ENCODE peak calls at places on chromosomes 13 and 19, in four cellular contexts. One of them, this sample, is unnamed.

GRCh38 chr19:48867922-48868195 is 558 bp downstream of the PLEKHA4 start:
- DNase-seq in testis: no peak
- DNase-seq in mucosa of descending colon: no peak
- DNase-seq in upper lobe of right lung: no peak
- DNase-seq in this sample: peak; percentile 6

GRCh38 chr13:102128216-102128800 is 273.5 kb downstream of the FGF14 start:
- DNase-seq in testis: no peak
- DNase-seq in mucosa of descending colon: no peak
- DNase-seq in upper lobe of right lung: no peak
- DNase-seq in this sample: no peak

GRCh38 chr13:31756346-31756745 is 17.0 kb downstream of the RXFP2 start:
- DNase-seq in testis: no peak
- DNase-seq in mucosa of descending colon: no peak
- DNase-seq in upper lobe of right lung: no peak
- DNase-seq in this sample: no peak

GRCh38 chr13:41746259-41746658 is 214.7 kb downstream of the VWA8 start:
- DNase-seq in testis: no peak
- DNase-seq in mucosa of descending colon: no peak
- DNase-seq in upper lobe of right lung: no peak
- DNase-seq in this sample: no peak

GRCh38 chr13:28530729-28531194 is 35.8 kb upstream of the FLT1 start:
- DNase-seq in testis: no peak
- DNase-seq in mucosa of descending colon: no peak
- DNase-seq in upper lobe of right lung: no peak
- DNase-seq in this sample: no peak

GRCh38 chr13:39600766-39601165 is 2.2 kb downstream of the LHFPL6 start:
- DNase-seq in testis: no peak
- DNase-seq in mucosa of descending colon: no peak
- DNase-seq in upper lobe of right lung: no peak
- DNase-seq in this sample: peak; percentile 62

GRCh38 chr19:6433165-6433564 is 398 bp downstream of the SLC25A41 start:
- DNase-seq in testis: no peak
- DNase-seq in mucosa of descending colon: no peak
- DNase-seq in upper lobe of right lung: no peak
- DNase-seq in this sample: no peak

GRCh38 chr13:32309812-32310706 is 5.1 kb downstream of the ZAR1L start:
- DNase-seq in testis: no peak
- DNase-seq in mucosa of descending colon: peak; percentile 31
- DNase-seq in upper lobe of right lung: no peak
- DNase-seq in this sample: peak; percentile 63

GRCh38 chr13:43730642-43731041 is 56.1 kb downstream of the ENOX1 start:
- DNase-seq in testis: no peak
- DNase-seq in mucosa of descending colon: no peak
- DNase-seq in upper lobe of right lung: no peak
- DNase-seq in this sample: no peak

GRCh38 chr19:10289836-10290438 is at the start of gene ICAM5:
- DNase-seq in testis: no peak
- DNase-seq in mucosa of descending colon: no peak
- DNase-seq in upper lobe of right lung: no peak
- DNase-seq in this sample: no peak

GRCh38 chr19:40756502-40757110 is 5.6 kb downstream of the SNRPA start:
- DNase-seq in testis: no peak
- DNase-seq in mucosa of descending colon: no peak
- DNase-seq in upper lobe of right lung: no peak
- DNase-seq in this sample: no peak

GRCh38 chr13:29791997-29792775 is 58.2 kb downstream of the UBL3 start:
- DNase-seq in testis: no peak
- DNase-seq in mucosa of descending colon: no peak
- DNase-seq in upper lobe of right lung: no peak
- DNase-seq in this sample: no peak

GRCh38 chr13:49308104-49308875 is 60.6 kb downstream of the CDADC1 start:
- DNase-seq in testis: peak; percentile 91
- DNase-seq in mucosa of descending colon: peak; percentile 47
- DNase-seq in upper lobe of right lung: peak; percentile 78
- DNase-seq in this sample: no peak

GRCh38 chr19:17194608-17195007 is 20.5 kb upstream of the USE1 start:
- DNase-seq in testis: no peak
- DNase-seq in mucosa of descending colon: no peak
- DNase-seq in upper lobe of right lung: no peak
- DNase-seq in this sample: no peak

GRCh38 chr13:49220035-49220855 is at the start of gene MLNR:
- DNase-seq in testis: peak; percentile 29
- DNase-seq in mucosa of descending colon: no peak
- DNase-seq in upper lobe of right lung: peak; percentile 68
- DNase-seq in this sample: peak; percentile 76

GRCh38 chr19:12784871-12785430 is 6.3 kb upstream of the JUNB start:
- DNase-seq in testis: no peak
- DNase-seq in mucosa of descending colon: peak; percentile 46
- DNase-seq in upper lobe of right lung: no peak
- DNase-seq in this sample: no peak

GRCh38 chr13:97004096-97004876 is 10.0 kb upstream of the OXGR1 start:
- DNase-seq in testis: no peak
- DNase-seq in mucosa of descending colon: no peak
- DNase-seq in upper lobe of right lung: no peak
- DNase-seq in this sample: no peak

GRCh38 chr13:101698400-101698799 is 245.9 kb downstream of the ITGBL1 start:
- DNase-seq in testis: no peak
- DNase-seq in mucosa of descending colon: no peak
- DNase-seq in upper lobe of right lung: no peak
- DNase-seq in this sample: no peak

GRCh38 chr13:42401376-42401775 is 129.4 kb downstream of the AKAP11 start:
- DNase-seq in testis: no peak
- DNase-seq in mucosa of descending colon: no peak
- DNase-seq in upper lobe of right lung: no peak
- DNase-seq in this sample: no peak

GRCh38 chr19:38666662-38667448 is 19.4 kb downstream of the ACTN4 start:
- DNase-seq in testis: no peak
- DNase-seq in mucosa of descending colon: peak; percentile 38
- DNase-seq in upper lobe of right lung: no peak
- DNase-seq in this sample: peak; percentile 58

GRCh38 chr13:52128714-52129700 is at the start of gene NEK5:
- DNase-seq in testis: peak; percentile 77
- DNase-seq in mucosa of descending colon: peak; percentile 74
- DNase-seq in upper lobe of right lung: peak; percentile 86
- DNase-seq in this sample: peak; percentile 92

GRCh38 chr13:25232937-25233515 is 54.3 kb downstream of the MTMR6 start:
- DNase-seq in testis: no peak
- DNase-seq in mucosa of descending colon: peak; percentile 10
- DNase-seq in upper lobe of right lung: no peak
- DNase-seq in this sample: peak; percentile 48

GRCh38 chr13:57634829-57635165 is 3.3 kb downstream of the PCDH17 start:
- DNase-seq in testis: peak; percentile 23
- DNase-seq in mucosa of descending colon: no peak
- DNase-seq in upper lobe of right lung: peak; percentile 60
- DNase-seq in this sample: peak; percentile 34

GRCh38 chr13:40505196-40505595 is 161.2 kb downstream of the FOXO1 start:
- DNase-seq in testis: no peak
- DNase-seq in mucosa of descending colon: no peak
- DNase-seq in upper lobe of right lung: no peak
- DNase-seq in this sample: no peak

GRCh38 chr13:30021611-30022010 is 171.2 kb upstream of the UBL3 start:
- DNase-seq in testis: no peak
- DNase-seq in mucosa of descending colon: no peak
- DNase-seq in upper lobe of right lung: no peak
- DNase-seq in this sample: no peak

GRCh38 chr13:106533940-106534843 is 1.3 kb downstream of the EFNB2 start:
- DNase-seq in testis: peak; percentile 57
- DNase-seq in mucosa of descending colon: peak; percentile 63
- DNase-seq in upper lobe of right lung: peak; percentile 85
- DNase-seq in this sample: peak; percentile 55

GRCh38 chr13:51806571-51806970 is 2.6 kb upstream of the DHRS12 start:
- DNase-seq in testis: no peak
- DNase-seq in mucosa of descending colon: no peak
- DNase-seq in upper lobe of right lung: no peak
- DNase-seq in this sample: no peak

GRCh38 chr19:8526345-8527062 is 12.5 kb upstream of the ZNF414 start:
- DNase-seq in testis: peak; percentile 95
- DNase-seq in mucosa of descending colon: peak; percentile 97
- DNase-seq in upper lobe of right lung: peak; percentile 94
- DNase-seq in this sample: peak; percentile 96

GRCh38 chr19:4539697-4540581 is at the start of gene LRG1:
- DNase-seq in testis: no peak
- DNase-seq in mucosa of descending colon: peak; percentile 89
- DNase-seq in upper lobe of right lung: peak; percentile 90
- DNase-seq in this sample: no peak

GRCh38 chr19:49513746-49514118 is 1.3 kb downstream of the FCGRT start:
- DNase-seq in testis: no peak
- DNase-seq in mucosa of descending colon: no peak
- DNase-seq in upper lobe of right lung: no peak
- DNase-seq in this sample: no peak

GRCh38 chr19:1014161-1015060 is 6.5 kb downstream of the TMEM259 start:
- DNase-seq in testis: no peak
- DNase-seq in mucosa of descending colon: no peak
- DNase-seq in upper lobe of right lung: no peak
- DNase-seq in this sample: no peak

GRCh38 chr19:50435627-50436026 is 2.9 kb downstream of the MYBPC2 start:
- DNase-seq in testis: no peak
- DNase-seq in mucosa of descending colon: no peak
- DNase-seq in upper lobe of right lung: no peak
- DNase-seq in this sample: no peak

GRCh38 chr19:18165794-18166544 is 7.6 kb upstream of the IFI30 start:
- DNase-seq in testis: no peak
- DNase-seq in mucosa of descending colon: no peak
- DNase-seq in upper lobe of right lung: no peak
- DNase-seq in this sample: no peak

GRCh38 chr19:56066152-56067023 is 54.7 kb downstream of the ZNF787 start:
- DNase-seq in testis: peak; percentile 79
- DNase-seq in mucosa of descending colon: peak; percentile 69
- DNase-seq in upper lobe of right lung: peak; percentile 83
- DNase-seq in this sample: peak; percentile 77

GRCh38 chr19:33397536-33398360 is 24.2 kb downstream of the CEBPG start:
- DNase-seq in testis: no peak
- DNase-seq in mucosa of descending colon: no peak
- DNase-seq in upper lobe of right lung: peak; percentile 54
- DNase-seq in this sample: peak; percentile 66
- TF ChIP-seq CTCF in testis: no peak
- TF ChIP-seq CTCF in mucosa of descending colon: no peak
- TF ChIP-seq CTCF in upper lobe of right lung: no peak
- TF ChIP-seq CTCF in this sample: peak; percentile 53

DNA sequence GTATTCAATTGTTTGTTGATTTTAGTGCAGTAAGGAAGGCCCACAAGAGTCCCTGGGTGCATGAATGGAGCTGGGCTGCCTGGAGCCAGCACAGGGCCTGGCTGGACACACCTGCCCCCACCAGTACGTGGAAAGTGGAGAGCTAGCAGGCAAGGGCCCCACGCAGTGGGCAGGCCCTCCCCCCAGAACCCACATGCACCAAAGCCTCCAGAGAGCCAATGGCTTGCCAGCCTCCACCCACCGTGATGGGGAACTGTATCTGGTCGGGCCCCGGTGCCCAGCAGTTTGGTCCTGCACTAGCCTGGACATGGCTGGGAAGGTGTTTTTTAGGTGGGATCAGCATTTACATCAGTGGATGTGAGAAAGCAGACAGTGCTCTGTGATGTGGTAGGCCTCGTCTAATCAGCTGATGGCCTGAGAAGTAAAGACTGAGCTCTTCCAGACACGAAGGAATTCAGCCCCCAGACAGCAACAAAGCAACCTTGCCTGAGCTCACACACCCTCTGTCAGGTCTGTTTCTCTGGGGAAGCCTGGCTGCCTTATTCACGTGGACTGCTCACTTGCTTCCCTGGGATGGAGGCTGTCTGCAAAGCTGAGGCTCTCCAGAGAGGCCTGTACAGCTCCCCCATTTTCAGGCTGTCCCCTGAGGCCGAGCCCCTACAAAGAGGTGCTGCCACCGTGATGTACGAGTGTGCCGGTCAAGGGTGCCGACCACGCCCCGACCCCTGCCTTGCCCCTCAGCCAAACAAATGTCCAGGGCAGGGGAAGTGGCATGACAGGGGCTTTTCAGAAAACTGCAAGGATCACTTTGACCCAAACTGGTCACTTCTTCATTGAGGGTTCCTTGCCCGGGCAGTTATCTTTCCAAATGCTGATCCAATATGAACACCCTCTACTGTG is 27.5 kb downstream of the RAB20 start:
- DNase-seq in testis: no peak
- DNase-seq in mucosa of descending colon: no peak
- DNase-seq in upper lobe of right lung: no peak
- DNase-seq in this sample: no peak
- H3K4me1 ChIP-seq in testis: peaks cover 14% of the 10 kb centered on the region
- H3K4me1 ChIP-seq in mucosa of descending colon: peaks cover 12% of the 10 kb centered on the region
- H3K4me1 ChIP-seq in upper lobe of right lung: peaks cover 28% of the 10 kb centered on the region
- H3K4me1 ChIP-seq in this sample: no peaks in the 10 kb centered on the region

GRCh38 chr13:21009036-21009435 is 52.4 kb downstream of the LATS2 start:
- DNase-seq in testis: no peak
- DNase-seq in mucosa of descending colon: no peak
- DNase-seq in upper lobe of right lung: no peak
- DNase-seq in this sample: no peak

GRCh38 chr13:21005193-21005592 is 56.2 kb downstream of the LATS2 start:
- DNase-seq in testis: no peak
- DNase-seq in mucosa of descending colon: no peak
- DNase-seq in upper lobe of right lung: no peak
- DNase-seq in this sample: no peak

GRCh38 chr13:21006141-21007005 is 55.0 kb downstream of the LATS2 start:
- DNase-seq in testis: no peak
- DNase-seq in mucosa of descending colon: no peak
- DNase-seq in upper lobe of right lung: peak; percentile 10
- DNase-seq in this sample: peak; percentile 36

GRCh38 chr13:21010621-21011020 is 50.8 kb downstream of the LATS2 start:
- DNase-seq in testis: no peak
- DNase-seq in mucosa of descending colon: no peak
- DNase-seq in upper lobe of right lung: no peak
- DNase-seq in this sample: no peak

DNA sequence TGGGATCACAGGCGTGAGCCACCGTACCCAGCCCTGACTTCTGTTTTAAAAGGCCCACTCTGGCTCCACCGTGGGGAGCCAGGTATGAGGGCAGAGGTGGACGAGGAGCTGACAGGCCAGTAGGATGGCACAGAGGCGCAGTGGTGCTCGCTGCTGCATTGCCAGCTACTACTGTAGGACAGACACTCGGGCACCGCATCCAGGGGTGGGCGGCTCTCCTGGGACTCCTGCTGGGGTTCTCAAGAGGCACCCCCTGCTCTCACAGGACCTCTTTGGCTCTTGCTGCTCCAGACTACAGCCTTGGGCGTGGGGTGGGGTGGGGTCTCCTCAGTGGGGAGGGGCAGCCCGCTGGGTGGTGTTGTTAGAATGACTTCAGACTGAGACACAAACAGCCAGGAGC is 53.4 kb downstream of the LATS2 start:
- DNase-seq in testis: no peak
- DNase-seq in mucosa of descending colon: no peak
- DNase-seq in upper lobe of right lung: peak; percentile 34
- DNase-seq in this sample: no peak
- TF ChIP-seq CTCF in testis: no peak
- TF ChIP-seq CTCF in mucosa of descending colon: no peak
- TF ChIP-seq CTCF in upper lobe of right lung: no peak
- TF ChIP-seq CTCF in this sample: no peak

DNA sequence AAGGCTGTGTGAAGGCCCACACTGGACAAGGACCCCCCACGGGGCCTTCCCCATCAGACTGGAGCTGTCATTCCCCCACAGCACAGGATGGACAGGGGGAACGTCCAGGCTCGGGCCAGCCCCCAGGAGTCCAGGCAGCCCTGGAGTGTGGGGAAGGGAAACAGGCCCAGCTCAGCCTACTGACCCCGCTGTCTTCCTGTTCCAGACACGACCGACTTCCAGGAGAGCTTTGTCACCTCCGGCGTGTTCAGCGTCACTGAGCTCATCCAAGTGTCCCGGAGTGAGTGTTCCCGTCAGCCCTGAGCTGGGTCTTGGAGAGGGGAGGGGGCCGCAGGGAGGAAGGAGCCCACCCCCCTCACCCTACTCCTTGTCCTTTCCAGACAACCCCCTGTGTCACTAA is 47.0 kb downstream of the SMIM24 start:
- DNase-seq in testis: no peak
- DNase-seq in mucosa of descending colon: no peak
- DNase-seq in upper lobe of right lung: no peak
- DNase-seq in this sample: peak; percentile 40
- H3K4me1 ChIP-seq in testis: peaks cover 39% of the 10 kb centered on the region
- H3K4me1 ChIP-seq in mucosa of descending colon: peaks cover 16% of the 10 kb centered on the region
- H3K4me1 ChIP-seq in upper lobe of right lung: peaks cover 30% of the 10 kb centered on the region
- H3K4me1 ChIP-seq in this sample: no peaks in the 10 kb centered on the region